ENCODE peak calls at places on chromosomes 7 and 10, in eight cellular contexts. P, I, H, V, G, D, U and W are unnamed samples.

GRCh38 chr7:49773939-49774458 is 561 bp downstream of the VWC2 start:
- DNase-seq in H (no peak), I (peak), D (no peak), V (no peak), U (no peak), G (no peak), P (no peak), W (no peak)

GRCh38 chr10:122986340-122986739 is 6.1 kb downstream of the PSTK start:
- DNase-seq in G (no peak), I (no peak), V (no peak), H (no peak), D (no peak), U (no peak), P (no peak), W (no peak)

GRCh38 chr7:120170849-120171248 is 102.1 kb upstream of the KCND2 start:
- DNase-seq in D (no peak), G (peak), H (no peak), V (no peak), I (no peak), P (no peak), U (peak), W (no peak)

GRCh38 chr10:59387951-59388431 is 25.6 kb upstream of the FAM13C start:
- DNase-seq in V (no peak), D (no peak), H (no peak), G (peak), P (no peak), I (no peak), U (peak), W (no peak)

GRCh38 chr7:320297-320696 is 30.3 kb downstream of the FOXL3 start:
- DNase-seq in D (no peak), U (no peak), I (no peak), G (no peak), H (no peak), V (no peak), P (no peak), W (no peak)

GRCh38 chr7:112414855-112415490 is 35.3 kb upstream of the IFRD1 start:
- DNase-seq in H (peak), G (peak), V (no peak), I (no peak), P (no peak), U (peak), D (no peak), W (no peak)

GRCh38 chr10:59895629-59896116 is 10.7 kb downstream of the CCDC6 start:
- DNase-seq in I (no peak), H (no peak), U (peak), P (no peak), D (no peak), V (no peak), G (no peak), W (no peak)

GRCh38 chr7:19989906-19990305 is 216.5 kb upstream of the TMEM196 start:
- DNase-seq in V (no peak), D (no peak), G (no peak), I (no peak), U (no peak), H (no peak), P (no peak), W (no peak)

GRCh38 chr7:149753370-149754233 is 19.8 kb downstream of the ZNF467 start:
- DNase-seq in U (peak), I (no peak), P (no peak), D (no peak), H (peak), V (no peak), G (peak), W (no peak)

GRCh38 chr7:1474736-1475135 is 15.5 kb upstream of the MICALL2 start:
- DNase-seq in U (no peak), D (no peak), H (no peak), I (no peak), P (no peak), V (no peak), G (no peak), W (no peak)

GRCh38 chr10:29834990-29835569 is 200.3 kb upstream of the SVIL start:
- DNase-seq in V (no peak), U (peak), D (no peak), P (no peak), G (no peak), H (no peak), I (no peak), W (no peak)

GRCh38 chr7:122300607-122301079 is 3.9 kb downstream of the FEZF1 start:
- DNase-seq in U (no peak), D (no peak), G (no peak), I (no peak), H (no peak), V (no peak), P (no peak), W (no peak)

GRCh38 chr10:77085344-77085743 is 552.3 kb downstream of the KCNMA1 start:
- DNase-seq in H (no peak), P (no peak), D (no peak), G (no peak), U (no peak), V (no peak), I (no peak), W (no peak)

GRCh38 chr7:26444554-26444953 is 152.9 kb downstream of the SNX10 start:
- DNase-seq in P (no peak), D (no peak), H (no peak), G (no peak), V (no peak), I (no peak), U (no peak), W (no peak)

GRCh38 chr10:114615600-114616007 is 42.5 kb downstream of the ABLIM1 start:
- DNase-seq in D (no peak), U (no peak), V (no peak), H (no peak), P (no peak), G (no peak), I (peak), W (no peak)

GRCh38 chr10:125521721-125522680 is 161.0 kb downstream of the TEX36 start:
- DNase-seq in P (no peak), V (peak), G (no peak), D (no peak), I (peak), U (no peak), H (no peak), W (no peak)

GRCh38 chr10:79328737-79329504 is 18.3 kb upstream of the PPIF start:
- DNase-seq in G (peak), P (no peak), I (no peak), H (no peak), V (no peak), U (peak), D (no peak), W (no peak)

GRCh38 chr10:103806376-103807320 is 48.7 kb downstream of the SH3PXD2A start:
- DNase-seq in P (no peak), V (no peak), D (no peak), I (no peak), H (no peak), G (no peak), U (no peak), W (no peak)